ENCODE peak calls at places on chromosomes 3 and 15, in nine cellular contexts. M is activated CD8-positive, alpha-beta T cell treated with anti-CD3 and anti-CD28 coated beads, Interleukin-2, amount 10 ng/mL, durations not matched to agents 7 days and 5 days; P is activated CD4-positive, alpha-beta T cell treated with anti-CD3 and anti-CD28 coated beads, Interleukin-2, amount 10 ng/mL, durations not matched to agents 7 days and 5 days; W is fibroblast of pulmonary artery; Z is nephron progenitor cell; D is activated CD8-positive, alpha-beta memory T cell treated with anti-CD3 and anti-CD28 coated beads, Interleukin-2, amount 10 ng/mL, durations not matched to agents 7 days and 5 days; Q is WTC11; J is activated naive CD4-positive, alpha-beta T cell treated with anti-CD3 and anti-CD28 coated beads, Interleukin-2, amount 10 ng/mL, durations not matched to agents 7 days and 5 days; Y is stimulated activated CD4-positive, alpha-beta T cell treated with anti-CD3 and anti-CD28 coated beads, Interleukin-12 subunit alpha, Interleukin-12 subunit beta, amount 100 ng/mL, for 4 hours. B is an unnamed sample.

GRCh38 chr3:146181181-146181580 is 20.2 kb upstream of the PLOD2 start:
- DNase-seq in M (no peak), P (no peak), W (no peak), Z (no peak), D (no peak), Q (no peak), J (no peak), Y (no peak), B (no peak)

GRCh38 chr3:148697311-148698189 is at the start of gene AGTR1:
- DNase-seq in M (no peak), P (no peak), W (peak), Z (peak), D (no peak), Q (peak), J (no peak), Y (no peak), B (no peak)

GRCh38 chr3:71579301-71579933 is 4.1 kb downstream of the FOXP1 start:
- DNase-seq in M (no peak), P (no peak), W (no peak), Z (no peak), D (no peak), Q (no peak), J (no peak), Y (no peak), B (no peak)

GRCh38 chr3:14245240-14245639 is 66.6 kb downstream of the LSM3 start:
- DNase-seq in M (no peak), P (no peak), W (no peak), Z (no peak), D (no peak), Q (no peak), J (no peak), Y (no peak), B (no peak)

GRCh38 chr3:139757448-139758030 is 79.8 kb upstream of the NMNAT3 start:
- DNase-seq in M (no peak), P (no peak), W (no peak), Z (no peak), D (no peak), Q (no peak), J (no peak), Y (no peak), B (no peak)

GRCh38 chr3:139893963-139894637 is 40.9 kb upstream of the CLSTN2 start:
- DNase-seq in M (no peak), P (no peak), W (no peak), Z (no peak), D (no peak), Q (no peak), J (no peak), Y (no peak), B (no peak)

GRCh38 chr15:77484994-77485393 is 64.3 kb downstream of the HMG20A start:
- DNase-seq in M (no peak), P (no peak), W (no peak), Z (no peak), D (no peak), Q (no peak), J (no peak), Y (no peak), B (no peak)

GRCh38 chr15:98484914-98485313 is 163.4 kb upstream of the IGF1R start:
- DNase-seq in M (no peak), P (no peak), W (no peak), Z (no peak), D (no peak), Q (no peak), J (no peak), Y (no peak), B (no peak)

GRCh38 chr3:53689681-53690080 is 156.5 kb downstream of the CHDH start:
- DNase-seq in M (no peak), P (no peak), W (no peak), Z (no peak), D (no peak), Q (no peak), J (no peak), Y (no peak), B (no peak)

GRCh38 chr15:73383310-73384185 is 14.8 kb upstream of the HCN4 start:
- DNase-seq in M (no peak), P (no peak), W (no peak), Z (no peak), D (no peak), Q (no peak), J (no peak), Y (no peak), B (no peak)

GRCh38 chr3:73766599-73767378 is 142.0 kb upstream of the PDZRN3 start:
- DNase-seq in M (no peak), P (no peak), W (peak), Z (no peak), D (no peak), Q (no peak), J (no peak), Y (no peak), B (no peak)

GRCh38 chr15:69074011-69074842 is 59.7 kb downstream of the NOX5 start:
- DNase-seq in M (no peak), P (no peak), W (peak), Z (peak), D (no peak), Q (peak), J (no peak), Y (no peak), B (peak)

GRCh38 chr3:99365979-99366378 is 272.4 kb upstream of the COL8A1 start:
- DNase-seq in M (no peak), P (no peak), W (no peak), Z (no peak), D (no peak), Q (no peak), J (no peak), Y (no peak), B (no peak)

GRCh38 chr3:56758539-56758981 is 43.2 kb downstream of the ARHGEF3 start:
- DNase-seq in M (peak), P (peak), W (peak), Z (no peak), D (peak), Q (no peak), J (peak), Y (no peak), B (no peak)

GRCh38 chr3:72234394-72234793 is 449.4 kb upstream of the PROK2 start:
- DNase-seq in M (no peak), P (no peak), W (peak), Z (no peak), D (no peak), Q (no peak), J (no peak), Y (no peak), B (no peak)

GRCh38 chr3:122682016-122682374 is 1.4 kb downstream of the PARP14 start:
- DNase-seq in M (no peak), P (no peak), W (no peak), Z (no peak), D (no peak), Q (no peak), J (no peak), Y (no peak), B (no peak)

GRCh38 chr15:51731549-51732267 is 5.7 kb downstream of the LYSMD2 start:
- DNase-seq in M (peak), P (peak), W (peak), Z (no peak), D (peak), Q (no peak), J (peak), Y (no peak), B (no peak)

GRCh38 chr3:129560269-129560787 is 17.4 kb downstream of the H1-8 start:
- DNase-seq in M (no peak), P (no peak), W (peak), Z (peak), D (no peak), Q (no peak), J (no peak), Y (no peak), B (no peak)

GRCh38 chr3:40086890-40087884 is 222.3 kb upstream of the EIF1B start:
- DNase-seq in M (no peak), P (no peak), W (no peak), Z (no peak), D (no peak), Q (no peak), J (no peak), Y (no peak), B (no peak)

GRCh38 chr15:50058231-50058630 is 60.8 kb downstream of the ATP8B4 start:
- DNase-seq in M (no peak), P (no peak), W (peak), Z (no peak), D (no peak), Q (no peak), J (no peak), Y (no peak), B (no peak)

GRCh38 chr15:61155741-61156700 is 73.1 kb downstream of the RORA start:
- DNase-seq in M (no peak), P (no peak), W (peak), Z (no peak), D (no peak), Q (no peak), J (no peak), Y (no peak), B (no peak)